ENCODE peak calls at places on chromosomes 16 and 17, in six cellular contexts. W is fibroblast of lung; F is hepatocyte; M is OCI-LY7; S is CD4-positive, alpha-beta memory T cell; U is uterus. K is an unnamed sample. For H3K36me3, the result is how much of the 10 kb centered on the place peaks cover.

GRCh38 chr17:50634123-50634914 is at the start of gene ABCC3:
- DNase-seq in W (peak), F (peak), M (no peak), S (no peak), U (no peak), K (peak)

GRCh38 chr16:11356573-11357331 is 11.5 kb downstream of the RMI2 start:
- DNase-seq in W (peak), F (peak), M (peak), S (peak), U (peak), K (peak)

GRCh38 chr16:3454093-3454492 is 10.6 kb downstream of the NAA60 start:
- DNase-seq in W (no peak), F (no peak), M (no peak), S (no peak), U (no peak), K (peak)

GRCh38 chr16:72560617-72561016 is 388.7 kb upstream of the PMFBP1 start:
- DNase-seq in W (peak), F (peak), M (no peak), S (no peak), U (no peak), K (no peak)

GRCh38 chr16:90004577-90004976 is 14.7 kb downstream of the DBNDD1 start:
- DNase-seq in W (no peak), F (no peak), M (no peak), S (no peak), U (no peak), K (no peak)

GRCh38 chr17:45868276-45868675 is 23.6 kb downstream of the SPPL2C start:
- DNase-seq in W (no peak), F (no peak), M (no peak), S (no peak), U (no peak), K (no peak)

GRCh38 chr17:44536090-44536960 is 21.0 kb upstream of the FZD2 start:
- DNase-seq in W (peak), F (peak), M (no peak), S (no peak), U (no peak), K (peak)

GRCh38 chr16:85416267-85417109 is 196.6 kb upstream of the GSE1 start:
- DNase-seq in W (peak), F (peak), M (peak), S (peak), U (peak), K (peak)

GRCh38 chr17:77995146-77995852 is 36.8 kb downstream of the TNRC6C start:
- DNase-seq in W (peak), F (no peak), M (no peak), S (no peak), U (no peak), K (no peak)

GRCh38 chr16:16075463-16076399 is 126.3 kb downstream of the ABCC1 start:
- DNase-seq in W (peak), F (no peak), M (no peak), S (no peak), U (no peak), K (no peak)

GRCh38 chr17:40980594-40980993 is 3.5 kb downstream of the KRT40 start:
- DNase-seq in W (no peak), F (peak), M (no peak), S (no peak), U (no peak), K (no peak)

DNA sequence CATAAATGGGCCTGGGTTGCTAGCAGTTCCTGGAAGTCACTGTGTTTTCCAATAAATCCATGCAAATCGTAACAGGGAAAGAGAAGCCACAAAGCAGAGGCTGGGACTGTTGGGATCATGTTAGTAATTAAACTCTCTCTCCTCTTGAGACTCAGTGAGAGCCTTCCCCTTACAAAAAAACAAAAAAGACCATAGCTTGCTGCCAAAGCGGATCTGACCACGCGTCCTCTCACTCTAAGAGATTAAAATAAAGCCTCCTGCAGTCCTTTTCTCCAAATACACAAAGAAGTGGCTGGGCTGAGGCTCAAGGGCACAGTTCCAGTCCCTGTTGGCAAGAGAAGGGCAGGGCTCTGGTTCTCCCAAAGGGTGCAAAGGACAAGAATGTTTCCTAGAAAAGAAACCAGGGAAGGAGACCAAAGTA is 38.5 kb downstream of the PIGL start:
- DNase-seq in W (peak), F (peak), M (no peak), S (no peak), U (peak), K (peak)
- H3K4me3 ChIP-seq in W (peak), F (no peak), M (no peak), S (no peak), U (no peak), K (no peak)

GRCh38 chr17:7002288-7003047 is 6.6 kb downstream of the ALOX12 start:
- DNase-seq in W (no peak), F (no peak), M (no peak), S (no peak), U (no peak), K (no peak)

GRCh38 chr17:7004398-7005253 is 7.8 kb upstream of the RNASEK start:
- DNase-seq in W (peak), F (peak), M (peak), S (peak), U (no peak), K (peak)

GRCh38 chr17:7003745-7004144 is 7.9 kb downstream of the ALOX12 start:
- DNase-seq in W (no peak), F (no peak), M (no peak), S (no peak), U (no peak), K (no peak)

GRCh38 chr17:6998855-6999508 is 3.1 kb downstream of the ALOX12 start:
- DNase-seq in W (no peak), F (no peak), M (no peak), S (no peak), U (no peak), K (no peak)

GRCh38 chr17:7001562-7001961 is 5.7 kb downstream of the ALOX12 start:
- DNase-seq in W (no peak), F (no peak), M (no peak), S (peak), U (no peak), K (no peak)
- H3K36me3 ChIP-seq in W (under half), F (under half), M (under half), S (under half), U (under half), K (under half)

GRCh38 chr17:75845933-75846700 is 1.9 kb upstream of the UNC13D start:
- DNase-seq in W (no peak), F (no peak), M (no peak), S (no peak), U (no peak), K (no peak)

GRCh38 chr17:75843577-75844529 is at the start of gene UNC13D:
- DNase-seq in W (no peak), F (no peak), M (peak), S (peak), U (no peak), K (peak)

GRCh38 chr17:75846701-75847594 is 2.7 kb upstream of the UNC13D start:
- DNase-seq in W (no peak), F (no peak), M (no peak), S (no peak), U (no peak), K (no peak)

GRCh38 chr17:75844530-75845057 is 390 bp upstream of the UNC13D start:
- DNase-seq in W (no peak), F (peak), M (no peak), S (no peak), U (no peak), K (peak)

DNA sequence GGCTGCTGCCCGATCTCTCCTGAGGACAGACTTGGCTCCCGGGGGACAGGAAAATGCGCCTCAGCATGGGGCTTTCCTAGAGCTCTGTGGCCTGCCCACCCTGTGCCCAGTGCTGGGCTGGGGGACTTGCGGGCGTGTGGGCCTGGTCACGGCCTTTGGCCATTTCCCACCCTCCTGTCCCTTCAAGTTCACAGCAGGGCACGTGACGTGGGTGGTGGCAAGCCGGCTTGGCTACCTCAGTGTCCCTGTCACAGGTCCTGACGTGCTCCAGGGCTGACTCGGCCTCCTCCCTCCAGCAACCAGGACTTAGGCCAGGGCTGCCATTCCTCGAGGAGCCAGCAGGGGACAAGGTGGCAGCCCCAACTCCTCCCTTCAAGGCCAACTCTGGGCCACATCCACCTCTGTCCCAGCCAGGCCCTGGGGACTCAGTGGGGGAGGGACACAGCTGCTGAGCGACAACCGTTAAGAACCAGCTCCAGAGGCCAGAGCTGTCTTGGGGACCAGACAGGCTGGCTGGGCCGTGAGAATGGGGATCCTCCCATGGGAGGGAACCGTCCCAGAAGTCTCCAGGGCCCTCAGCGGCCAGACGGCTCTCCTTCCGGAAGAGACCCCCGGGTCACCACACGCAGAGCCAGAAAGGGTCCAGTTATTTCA is 981 bp upstream of the UNC13D start:
- DNase-seq in W (peak), F (peak), M (peak), S (peak), U (peak), K (peak)
- H3K4me3 ChIP-seq in W (no peak), F (no peak), M (no peak), S (no peak), U (no peak), K (no peak)

DNA sequence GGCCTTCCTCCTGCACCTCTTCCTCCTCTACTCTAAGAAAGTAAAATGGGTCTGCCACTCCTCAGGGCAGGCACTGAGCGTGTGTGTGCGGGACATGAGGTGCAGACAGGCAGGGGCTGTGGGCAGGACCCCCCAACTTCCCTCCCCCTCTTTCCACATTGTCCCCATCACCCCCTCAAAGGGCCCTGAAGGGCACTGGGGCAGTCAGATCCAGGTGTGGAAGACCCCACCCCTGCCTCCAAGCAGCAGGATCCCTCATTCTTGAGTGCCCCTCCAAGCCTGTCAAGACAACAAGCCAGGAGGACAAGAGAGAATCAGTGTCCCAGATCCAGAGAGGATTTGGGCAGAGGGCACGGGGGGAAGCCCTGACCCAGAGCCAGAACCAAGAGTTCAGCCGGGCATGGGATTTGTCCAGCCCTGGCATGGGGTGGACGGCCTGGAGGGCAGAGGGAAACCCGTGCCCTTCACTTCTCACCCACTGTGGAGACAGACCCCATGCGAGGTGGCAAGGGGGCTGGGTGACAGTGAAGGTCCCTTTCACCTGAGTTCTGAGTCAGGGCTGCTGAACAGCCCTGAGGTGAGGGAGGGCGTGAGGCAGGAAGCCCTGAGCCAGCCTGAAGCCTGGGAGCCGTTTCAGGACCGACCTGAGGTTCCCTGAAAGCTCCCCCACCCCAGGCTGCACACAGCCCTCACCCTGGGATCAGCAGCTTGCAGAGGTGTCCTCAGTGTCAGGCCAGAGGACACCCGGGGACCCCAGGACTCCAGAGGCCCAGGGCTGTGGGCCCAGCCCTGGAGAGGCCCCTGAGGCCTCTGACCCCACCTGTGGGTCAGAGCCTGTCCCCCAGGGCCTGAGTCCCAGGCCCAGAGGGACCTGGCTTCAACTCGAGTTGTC is 45.8 kb downstream of the USP22 start:
- DNase-seq in W (no peak), F (peak), M (no peak), S (no peak), U (no peak), K (peak)
- H3K36me3 ChIP-seq in W (under half), F (under half), M (under half), S (under half), U (under half), K (under half)

GRCh38 chr17:76868669-76869208 is 535 bp downstream of the MGAT5B start:
- DNase-seq in W (no peak), F (peak), M (no peak), S (no peak), U (no peak), K (peak)
- H3K4me3 ChIP-seq in W (no peak), F (no peak), M (peak), S (peak), U (no peak), K (peak)

GRCh38 chr17:38539386-38539785 is 66.4 kb downstream of the SRCIN1 start:
- DNase-seq in W (no peak), F (no peak), M (no peak), S (no peak), U (no peak), K (no peak)
- H3K36me3 ChIP-seq in W (under half), F (under half), M (under half), S (under half), U (under half), K (under half)

GRCh38 chr17:47830396-47830907 is 889 bp downstream of the MRPL10 start:
- DNase-seq in W (no peak), F (no peak), M (no peak), S (no peak), U (no peak), K (no peak)
- H3K4me3 ChIP-seq in W (peak), F (peak), M (peak), S (peak), U (peak), K (peak)

DNA sequence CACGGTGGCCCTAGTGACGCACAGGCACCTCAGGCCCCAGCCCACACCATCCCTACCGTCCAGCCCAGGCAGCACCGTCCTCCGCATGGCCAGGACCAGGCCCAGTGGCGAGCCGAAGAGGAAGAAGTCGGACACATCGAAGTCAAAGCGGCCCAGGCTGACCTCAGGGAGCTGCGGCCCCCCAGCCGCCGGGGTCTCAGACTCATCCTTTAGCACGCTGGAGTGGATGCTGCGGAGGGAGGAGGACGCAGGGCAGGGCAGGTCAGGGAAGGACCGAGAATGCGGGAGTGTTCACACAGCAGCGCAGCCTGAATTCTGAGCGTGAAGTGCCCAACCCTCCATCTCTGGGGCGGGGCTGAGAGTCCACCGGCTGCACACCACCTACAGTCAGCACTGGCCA is 30.1 kb downstream of the PIMREG start:
- DNase-seq in W (no peak), F (no peak), M (no peak), S (no peak), U (no peak), K (no peak)
- H3K36me3 ChIP-seq in W (under half), F (under half), M (under half), S (under half), U (under half), K (under half)

DNA sequence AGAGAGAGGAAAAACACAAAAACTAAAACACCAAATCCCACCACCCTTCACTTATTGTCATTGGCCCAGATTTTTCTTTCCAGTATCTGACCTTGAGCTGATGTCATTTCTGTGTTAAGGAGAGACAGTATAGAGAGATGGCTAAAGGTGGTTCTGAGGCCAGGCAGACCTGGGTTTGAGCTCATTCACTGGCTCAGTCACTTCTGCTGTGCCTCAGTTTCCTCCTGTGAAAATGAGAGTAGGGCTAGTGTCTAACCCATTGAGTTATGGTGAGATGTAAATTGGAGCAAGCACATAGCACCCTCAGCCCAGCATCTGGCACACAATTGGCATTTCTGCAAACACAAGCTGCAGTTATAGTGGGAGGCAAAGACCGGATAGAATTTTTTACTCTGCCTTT is 6.3 kb upstream of the KIFC3 start:
- DNase-seq in W (no peak), F (no peak), M (no peak), S (no peak), U (no peak), K (no peak)
- H3K4me3 ChIP-seq in W (peak), F (no peak), M (no peak), S (no peak), U (peak), K (no peak)

DNA sequence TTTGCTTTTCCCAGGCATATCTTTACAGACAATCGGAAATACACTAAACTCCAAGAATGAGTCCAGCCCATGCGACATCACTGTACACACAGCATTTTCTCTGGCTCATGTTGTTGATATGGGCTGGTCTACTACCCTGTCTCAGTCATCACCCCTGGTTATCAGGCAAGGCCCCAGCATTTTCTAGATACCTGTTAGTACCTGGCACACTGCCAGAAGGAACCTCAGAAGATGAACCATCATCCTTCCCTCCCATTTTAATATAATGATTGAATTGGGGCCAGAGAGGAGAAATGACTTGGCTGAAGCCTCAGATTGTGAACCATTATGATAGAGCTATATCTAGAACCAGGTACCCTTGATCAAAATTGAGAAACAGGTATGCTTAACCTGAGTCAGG is 406.2 kb downstream of the CDH11 start:
- DNase-seq in W (no peak), F (peak), M (no peak), S (no peak), U (no peak), K (no peak)
- H3K36me3 ChIP-seq in W (under half), F (under half), M (under half), S (under half), U (under half), K (under half)

K was measured in H7.